ENCODE peak calls at places on chromosomes 2 and 18, in six cellular contexts. One of them, this sample, is unnamed.

GRCh38 chr2:54524236-54524991 is 68.3 kb downstream of the SPTBN1 start:
- DNase-seq in Peyer's patch: no peak
- DNase-seq in breast epithelium: no peak
- DNase-seq in IMR-90: peak; percentile 83
- DNase-seq in ovary: no peak
- DNase-seq in A549: peak; percentile 28
- DNase-seq in this sample: peak; percentile 28

GRCh38 chr2:230877131-230877736 is 12.5 kb downstream of the ITM2C start:
- DNase-seq in A549: no peak
- DNase-seq in IMR-90: no peak
- DNase-seq in ovary: no peak
- DNase-seq in Peyer's patch: peak; percentile 16
- DNase-seq in breast epithelium: no peak
- DNase-seq in this sample: no peak

GRCh38 chr2:226792155-226792871 is 7.3 kb downstream of the IRS1 start:
- DNase-seq in Peyer's patch: no peak
- DNase-seq in ovary: no peak
- DNase-seq in A549: no peak
- DNase-seq in breast epithelium: no peak
- DNase-seq in IMR-90: peak; percentile 22
- DNase-seq in this sample: peak; percentile 28

GRCh38 chr2:46411245-46411641 is 68.1 kb upstream of the TMEM247 start:
- DNase-seq in Peyer's patch: no peak
- DNase-seq in IMR-90: no peak
- DNase-seq in A549: no peak
- DNase-seq in ovary: no peak
- DNase-seq in breast epithelium: no peak
- DNase-seq in this sample: no peak

GRCh38 chr18:25278415-25278814 is 73.6 kb downstream of the ZNF521 start:
- DNase-seq in ovary: no peak
- DNase-seq in breast epithelium: no peak
- DNase-seq in Peyer's patch: no peak
- DNase-seq in IMR-90: peak; percentile 13
- DNase-seq in A549: no peak
- DNase-seq in this sample: no peak

GRCh38 chr18:46009158-46009866 is 42.2 kb upstream of the EPG5 start:
- DNase-seq in breast epithelium: no peak
- DNase-seq in Peyer's patch: no peak
- DNase-seq in ovary: no peak
- DNase-seq in IMR-90: no peak
- DNase-seq in A549: no peak
- DNase-seq in this sample: peak; percentile 78

GRCh38 chr2:17995594-17995993 is 117.1 kb downstream of the KCNS3 start:
- DNase-seq in breast epithelium: no peak
- DNase-seq in ovary: no peak
- DNase-seq in Peyer's patch: no peak
- DNase-seq in A549: no peak
- DNase-seq in IMR-90: no peak
- DNase-seq in this sample: no peak

GRCh38 chr2:33275689-33276444 is 200.6 kb upstream of the RASGRP3 start:
- DNase-seq in IMR-90: peak; percentile 96
- DNase-seq in ovary: peak; percentile 62
- DNase-seq in Peyer's patch: no peak
- DNase-seq in breast epithelium: peak; percentile 25
- DNase-seq in A549: peak; percentile 94
- DNase-seq in this sample: peak; percentile 41

GRCh38 chr2:241108271-241109209 is 6.5 kb upstream of the MTERF4 start:
- DNase-seq in IMR-90: no peak
- DNase-seq in A549: no peak
- DNase-seq in Peyer's patch: no peak
- DNase-seq in breast epithelium: no peak
- DNase-seq in ovary: no peak
- DNase-seq in this sample: no peak

GRCh38 chr2:109513749-109514588 is 99.8 kb downstream of the SEPTIN10 start:
- DNase-seq in Peyer's patch: no peak
- DNase-seq in breast epithelium: no peak
- DNase-seq in A549: peak; percentile 24
- DNase-seq in ovary: peak; percentile 35
- DNase-seq in IMR-90: peak; percentile 95
- DNase-seq in this sample: no peak

GRCh38 chr18:44033144-44033543 is 647.5 kb upstream of the SETBP1 start:
- DNase-seq in ovary: no peak
- DNase-seq in breast epithelium: no peak
- DNase-seq in Peyer's patch: no peak
- DNase-seq in A549: no peak
- DNase-seq in IMR-90: no peak
- DNase-seq in this sample: no peak

GRCh38 chr2:240895656-240896388 is at the start of gene MAB21L4:
- DNase-seq in breast epithelium: no peak
- DNase-seq in IMR-90: no peak
- DNase-seq in Peyer's patch: no peak
- DNase-seq in ovary: no peak
- DNase-seq in A549: no peak
- DNase-seq in this sample: no peak

GRCh38 chr2:55138546-55139288 is 88.5 kb upstream of the RTN4 start:
- DNase-seq in breast epithelium: no peak
- DNase-seq in ovary: no peak
- DNase-seq in A549: no peak
- DNase-seq in IMR-90: no peak
- DNase-seq in Peyer's patch: no peak
- DNase-seq in this sample: no peak

GRCh38 chr2:2788076-2788475 is 457.0 kb upstream of the MYT1L start:
- DNase-seq in Peyer's patch: no peak
- DNase-seq in ovary: no peak
- DNase-seq in IMR-90: no peak
- DNase-seq in breast epithelium: no peak
- DNase-seq in A549: no peak
- DNase-seq in this sample: no peak

DNA sequence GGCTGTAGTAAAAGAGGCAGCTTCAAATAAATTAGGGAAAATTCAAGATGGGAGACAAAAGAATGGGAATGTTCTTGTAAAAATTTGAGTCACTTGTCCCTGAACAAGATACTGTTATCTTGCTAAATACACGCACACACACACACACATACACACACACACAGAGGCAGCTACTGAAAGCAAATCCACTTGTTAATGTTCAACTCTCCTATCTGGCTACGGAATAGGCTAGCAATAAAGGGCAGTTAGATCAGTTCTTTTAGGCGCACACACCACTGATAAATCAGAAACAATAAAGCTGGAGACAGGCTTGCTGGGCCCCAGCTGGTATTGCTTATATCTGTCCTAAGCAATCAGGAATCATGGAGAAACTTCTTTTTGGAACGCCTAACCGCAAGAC is 461.6 kb downstream of the BCL11A start:
- DNase-seq in IMR-90: no peak
- DNase-seq in Peyer's patch: no peak
- DNase-seq in breast epithelium: no peak
- DNase-seq in ovary: no peak
- DNase-seq in A549: no peak
- DNase-seq in this sample: no peak
- TF ChIP-seq POLR2A in IMR-90: no peak
- TF ChIP-seq POLR2A in Peyer's patch: no peak
- TF ChIP-seq POLR2A in breast epithelium: no peak
- TF ChIP-seq POLR2A in ovary: no peak
- TF ChIP-seq POLR2A in A549: no peak
- TF ChIP-seq POLR2A in this sample: no peak

DNA sequence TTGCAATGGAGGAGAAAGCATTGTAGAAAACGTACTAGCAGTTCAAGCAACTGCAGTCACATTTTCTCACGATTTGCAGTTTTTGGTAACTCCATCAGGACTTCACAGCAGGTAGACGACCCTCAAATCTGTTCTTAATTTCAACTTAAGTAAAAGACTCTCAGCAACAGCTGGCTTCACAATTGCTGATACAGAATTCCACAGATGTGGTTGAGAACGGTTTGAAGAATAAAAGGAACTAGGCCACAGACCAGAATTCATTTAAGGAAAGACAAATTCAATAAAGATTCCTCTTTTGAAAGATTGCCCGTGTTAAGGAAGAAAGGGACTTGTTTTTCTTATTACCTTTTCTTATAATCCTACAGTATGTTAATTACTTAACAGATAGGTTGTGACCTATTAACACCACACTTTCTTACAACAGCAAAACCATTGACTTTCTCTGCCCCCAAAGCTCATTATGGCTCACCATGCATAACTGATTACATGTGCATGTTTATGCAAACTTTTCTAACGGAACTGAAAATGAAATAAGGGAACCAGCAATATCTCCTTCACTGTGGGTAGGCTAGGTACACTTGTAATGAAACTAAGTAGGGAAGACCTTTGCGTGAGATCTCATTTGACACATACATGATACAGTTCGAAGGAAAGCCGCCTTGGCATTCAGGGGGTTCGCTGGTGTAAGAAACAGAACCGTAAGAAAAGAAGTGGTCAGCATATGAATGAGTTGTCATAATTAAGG is 4.7 kb upstream of the ZNF516 start:
- DNase-seq in IMR-90: no peak
- DNase-seq in A549: no peak
- DNase-seq in Peyer's patch: no peak
- DNase-seq in breast epithelium: no peak
- DNase-seq in ovary: no peak
- DNase-seq in this sample: peak; percentile 88
- TF ChIP-seq POLR2A in IMR-90: no peak
- TF ChIP-seq POLR2A in A549: no peak
- TF ChIP-seq POLR2A in Peyer's patch: no peak
- TF ChIP-seq POLR2A in breast epithelium: no peak
- TF ChIP-seq POLR2A in ovary: no peak
- TF ChIP-seq POLR2A in this sample: no peak

GRCh38 chr2:11023326-11024009 is 111.7 kb downstream of the KCNF1 start:
- DNase-seq in IMR-90: no peak
- DNase-seq in Peyer's patch: no peak
- DNase-seq in A549: no peak
- DNase-seq in ovary: no peak
- DNase-seq in breast epithelium: no peak
- DNase-seq in this sample: no peak

GRCh38 chr2:11022064-11022463 is 110.3 kb downstream of the KCNF1 start:
- DNase-seq in IMR-90: no peak
- DNase-seq in A549: no peak
- DNase-seq in ovary: no peak
- DNase-seq in Peyer's patch: no peak
- DNase-seq in breast epithelium: no peak
- DNase-seq in this sample: no peak

GRCh38 chr2:11022874-11023273 is 111.1 kb downstream of the KCNF1 start:
- DNase-seq in IMR-90: no peak
- DNase-seq in breast epithelium: no peak
- DNase-seq in ovary: no peak
- DNase-seq in Peyer's patch: no peak
- DNase-seq in A549: no peak
- DNase-seq in this sample: no peak

GRCh38 chr2:11024687-11025086 is 113.0 kb downstream of the KCNF1 start:
- DNase-seq in A549: no peak
- DNase-seq in breast epithelium: no peak
- DNase-seq in ovary: no peak
- DNase-seq in Peyer's patch: no peak
- DNase-seq in IMR-90: no peak
- DNase-seq in this sample: no peak

GRCh38 chr2:11024010-11024615 is 112.4 kb downstream of the KCNF1 start:
- DNase-seq in IMR-90: no peak
- DNase-seq in Peyer's patch: no peak
- DNase-seq in A549: no peak
- DNase-seq in ovary: peak; percentile 40
- DNase-seq in breast epithelium: no peak
- DNase-seq in this sample: no peak
- TF ChIP-seq POLR2A in IMR-90: no peak
- TF ChIP-seq POLR2A in Peyer's patch: no peak
- TF ChIP-seq POLR2A in A549: no peak
- TF ChIP-seq POLR2A in ovary: no peak
- TF ChIP-seq POLR2A in breast epithelium: no peak
- TF ChIP-seq POLR2A in this sample: no peak

DNA sequence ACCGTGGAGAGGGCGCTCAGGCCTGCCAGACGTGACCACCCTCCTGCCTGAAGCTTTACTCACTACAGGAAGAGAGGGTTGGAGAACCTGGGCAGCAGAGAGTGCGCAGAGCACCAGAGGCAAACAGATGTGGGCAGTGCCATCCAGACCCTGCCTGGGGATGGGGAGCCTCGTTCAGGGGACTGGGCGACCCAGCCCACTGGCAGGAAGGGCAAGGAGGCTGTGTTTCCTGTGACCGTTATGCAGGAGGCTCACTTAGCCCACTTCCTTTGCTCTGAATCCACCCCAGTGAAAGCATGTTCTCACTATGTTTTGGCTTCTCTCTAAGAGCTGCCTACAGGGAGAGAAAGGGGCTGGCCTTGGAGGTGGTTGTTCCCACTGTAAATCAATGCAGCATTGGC is 23.1 kb upstream of the ACKR3 start:
- DNase-seq in A549: no peak
- DNase-seq in IMR-90: no peak
- DNase-seq in Peyer's patch: peak; percentile 53
- DNase-seq in breast epithelium: no peak
- DNase-seq in ovary: no peak
- DNase-seq in this sample: no peak
- TF ChIP-seq POLR2A in A549: no peak
- TF ChIP-seq POLR2A in IMR-90: no peak
- TF ChIP-seq POLR2A in Peyer's patch: no peak
- TF ChIP-seq POLR2A in breast epithelium: no peak
- TF ChIP-seq POLR2A in ovary: no peak
- TF ChIP-seq POLR2A in this sample: no peak

DNA sequence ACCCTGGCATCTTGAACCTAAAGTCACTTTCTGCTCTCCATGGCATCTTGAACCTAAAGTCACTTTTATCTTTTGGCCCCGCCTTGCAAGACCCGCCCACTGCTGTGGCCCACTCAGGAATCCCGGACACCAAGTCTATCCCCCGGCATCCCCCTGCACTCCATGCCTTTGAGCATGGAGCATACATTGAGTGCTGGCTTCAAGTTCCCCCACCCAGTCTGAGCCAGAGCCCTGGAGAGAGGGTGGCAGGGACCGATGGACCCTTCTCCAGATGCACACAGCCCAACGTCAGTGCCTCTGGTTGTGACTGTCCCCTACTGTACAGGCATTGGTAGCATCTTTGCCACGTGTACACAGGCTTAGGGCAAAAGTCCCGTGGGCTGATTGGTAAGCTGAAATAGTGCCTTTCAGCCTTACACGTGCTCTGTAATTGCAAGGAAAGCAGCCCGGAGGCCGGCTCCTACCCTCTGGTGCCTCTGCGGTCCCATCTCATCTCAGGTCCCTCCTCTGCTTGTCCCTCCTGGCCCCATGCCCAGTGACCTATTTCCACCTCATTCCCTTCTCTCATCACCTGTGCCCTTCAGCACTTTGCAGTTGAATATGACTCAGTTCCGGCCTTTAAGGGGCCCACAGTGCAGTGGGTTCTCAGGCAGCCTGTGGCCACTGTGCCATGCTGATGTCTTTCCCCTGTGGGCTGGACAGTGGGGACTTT is 154.0 kb downstream of the INHBB start:
- DNase-seq in A549: no peak
- DNase-seq in IMR-90: no peak
- DNase-seq in breast epithelium: no peak
- DNase-seq in ovary: no peak
- DNase-seq in Peyer's patch: no peak
- DNase-seq in this sample: no peak
- TF ChIP-seq POLR2A in A549: no peak
- TF ChIP-seq POLR2A in IMR-90: no peak
- TF ChIP-seq POLR2A in breast epithelium: no peak
- TF ChIP-seq POLR2A in ovary: no peak
- TF ChIP-seq POLR2A in Peyer's patch: no peak
- TF ChIP-seq POLR2A in this sample: no peak

This sample was measured in NB4.